ENCODE peak calls at places on chromosomes 13 and 19, in five cellular contexts. One of them, this sample, is unnamed.

GRCh38 chr19:38417544-38418506 is 8.2 kb downstream of the RASGRP4 start:
- DNase-seq in stimulated activated CD4-positive, alpha-beta T cell treated with anti-CD3 and anti-CD28 coated beads, Interleukin-12 subunit alpha, Interleukin-12 subunit beta, amount 100 ng/mL, for 48 hours: peak
- DNase-seq in psoas muscle: peak
- DNase-seq in astrocyte of the spinal cord: no peak
- DNase-seq in foreskin keratinocyte: no peak
- DNase-seq in this sample: peak

GRCh38 chr13:107462501-107462900 is 752.8 kb downstream of the LIG4 start:
- DNase-seq in stimulated activated CD4-positive, alpha-beta T cell treated with anti-CD3 and anti-CD28 coated beads, Interleukin-12 subunit alpha, Interleukin-12 subunit beta, amount 100 ng/mL, for 48 hours: no peak
- DNase-seq in psoas muscle: no peak
- DNase-seq in astrocyte of the spinal cord: no peak
- DNase-seq in foreskin keratinocyte: no peak
- DNase-seq in this sample: no peak

GRCh38 chr13:43444085-43444484 is 342.7 kb downstream of the ENOX1 start:
- DNase-seq in stimulated activated CD4-positive, alpha-beta T cell treated with anti-CD3 and anti-CD28 coated beads, Interleukin-12 subunit alpha, Interleukin-12 subunit beta, amount 100 ng/mL, for 48 hours: no peak
- DNase-seq in psoas muscle: no peak
- DNase-seq in astrocyte of the spinal cord: no peak
- DNase-seq in foreskin keratinocyte: no peak
- DNase-seq in this sample: no peak

GRCh38 chr19:38375748-38376147 is 1.4 kb downstream of the PSMD8 start:
- DNase-seq in stimulated activated CD4-positive, alpha-beta T cell treated with anti-CD3 and anti-CD28 coated beads, Interleukin-12 subunit alpha, Interleukin-12 subunit beta, amount 100 ng/mL, for 48 hours: no peak
- DNase-seq in psoas muscle: peak
- DNase-seq in astrocyte of the spinal cord: no peak
- DNase-seq in foreskin keratinocyte: no peak
- DNase-seq in this sample: no peak

GRCh38 chr19:50324331-50324730 is 4.8 kb downstream of the KCNC3 start:
- DNase-seq in stimulated activated CD4-positive, alpha-beta T cell treated with anti-CD3 and anti-CD28 coated beads, Interleukin-12 subunit alpha, Interleukin-12 subunit beta, amount 100 ng/mL, for 48 hours: no peak
- DNase-seq in psoas muscle: peak
- DNase-seq in astrocyte of the spinal cord: no peak
- DNase-seq in foreskin keratinocyte: no peak
- DNase-seq in this sample: no peak

GRCh38 chr13:103883698-103884097 is 817.5 kb upstream of the SLC10A2 start:
- DNase-seq in stimulated activated CD4-positive, alpha-beta T cell treated with anti-CD3 and anti-CD28 coated beads, Interleukin-12 subunit alpha, Interleukin-12 subunit beta, amount 100 ng/mL, for 48 hours: no peak
- DNase-seq in psoas muscle: no peak
- DNase-seq in astrocyte of the spinal cord: no peak
- DNase-seq in foreskin keratinocyte: peak
- DNase-seq in this sample: no peak

GRCh38 chr19:55152017-55152416 is 3.0 kb upstream of the TNNT1 start:
- DNase-seq in stimulated activated CD4-positive, alpha-beta T cell treated with anti-CD3 and anti-CD28 coated beads, Interleukin-12 subunit alpha, Interleukin-12 subunit beta, amount 100 ng/mL, for 48 hours: no peak
- DNase-seq in psoas muscle: no peak
- DNase-seq in astrocyte of the spinal cord: no peak
- DNase-seq in foreskin keratinocyte: no peak
- DNase-seq in this sample: no peak

GRCh38 chr13:25300861-25301346 is 521 bp upstream of the NUP58 start:
- DNase-seq in stimulated activated CD4-positive, alpha-beta T cell treated with anti-CD3 and anti-CD28 coated beads, Interleukin-12 subunit alpha, Interleukin-12 subunit beta, amount 100 ng/mL, for 48 hours: no peak
- DNase-seq in psoas muscle: peak
- DNase-seq in astrocyte of the spinal cord: no peak
- DNase-seq in foreskin keratinocyte: no peak
- DNase-seq in this sample: peak

GRCh38 chr13:77521595-77522367 is 13.7 kb upstream of the SCEL start:
- DNase-seq in stimulated activated CD4-positive, alpha-beta T cell treated with anti-CD3 and anti-CD28 coated beads, Interleukin-12 subunit alpha, Interleukin-12 subunit beta, amount 100 ng/mL, for 48 hours: no peak
- DNase-seq in psoas muscle: no peak
- DNase-seq in astrocyte of the spinal cord: peak
- DNase-seq in foreskin keratinocyte: peak
- DNase-seq in this sample: no peak

GRCh38 chr19:42129399-42130253 is 2.6 kb downstream of the POU2F2 start:
- DNase-seq in stimulated activated CD4-positive, alpha-beta T cell treated with anti-CD3 and anti-CD28 coated beads, Interleukin-12 subunit alpha, Interleukin-12 subunit beta, amount 100 ng/mL, for 48 hours: no peak
- DNase-seq in psoas muscle: peak
- DNase-seq in astrocyte of the spinal cord: no peak
- DNase-seq in foreskin keratinocyte: peak
- DNase-seq in this sample: peak

GRCh38 chr19:53537126-53537522 is 821 bp upstream of the ZNF331 start:
- DNase-seq in stimulated activated CD4-positive, alpha-beta T cell treated with anti-CD3 and anti-CD28 coated beads, Interleukin-12 subunit alpha, Interleukin-12 subunit beta, amount 100 ng/mL, for 48 hours: no peak
- DNase-seq in psoas muscle: no peak
- DNase-seq in astrocyte of the spinal cord: no peak
- DNase-seq in foreskin keratinocyte: no peak
- DNase-seq in this sample: no peak

GRCh38 chr13:23828866-23829265 is 60.3 kb downstream of the MIPEP start:
- DNase-seq in stimulated activated CD4-positive, alpha-beta T cell treated with anti-CD3 and anti-CD28 coated beads, Interleukin-12 subunit alpha, Interleukin-12 subunit beta, amount 100 ng/mL, for 48 hours: no peak
- DNase-seq in psoas muscle: no peak
- DNase-seq in astrocyte of the spinal cord: peak
- DNase-seq in foreskin keratinocyte: no peak
- DNase-seq in this sample: no peak

GRCh38 chr19:9941236-9941635 is 4.9 kb upstream of the OLFM2 start:
- DNase-seq in stimulated activated CD4-positive, alpha-beta T cell treated with anti-CD3 and anti-CD28 coated beads, Interleukin-12 subunit alpha, Interleukin-12 subunit beta, amount 100 ng/mL, for 48 hours: no peak
- DNase-seq in psoas muscle: no peak
- DNase-seq in astrocyte of the spinal cord: no peak
- DNase-seq in foreskin keratinocyte: no peak
- DNase-seq in this sample: no peak

GRCh38 chr13:110042253-110042652 is 255.9 kb upstream of the IRS2 start:
- DNase-seq in stimulated activated CD4-positive, alpha-beta T cell treated with anti-CD3 and anti-CD28 coated beads, Interleukin-12 subunit alpha, Interleukin-12 subunit beta, amount 100 ng/mL, for 48 hours: no peak
- DNase-seq in psoas muscle: no peak
- DNase-seq in astrocyte of the spinal cord: no peak
- DNase-seq in foreskin keratinocyte: no peak
- DNase-seq in this sample: no peak

GRCh38 chr13:41383400-41383799 is 72.3 kb downstream of the NAA16 start:
- DNase-seq in stimulated activated CD4-positive, alpha-beta T cell treated with anti-CD3 and anti-CD28 coated beads, Interleukin-12 subunit alpha, Interleukin-12 subunit beta, amount 100 ng/mL, for 48 hours: no peak
- DNase-seq in psoas muscle: no peak
- DNase-seq in astrocyte of the spinal cord: no peak
- DNase-seq in foreskin keratinocyte: no peak
- DNase-seq in this sample: no peak

GRCh38 chr13:60303166-60303565 is 93.9 kb upstream of the TDRD3 start:
- DNase-seq in stimulated activated CD4-positive, alpha-beta T cell treated with anti-CD3 and anti-CD28 coated beads, Interleukin-12 subunit alpha, Interleukin-12 subunit beta, amount 100 ng/mL, for 48 hours: no peak
- DNase-seq in psoas muscle: no peak
- DNase-seq in astrocyte of the spinal cord: no peak
- DNase-seq in foreskin keratinocyte: no peak
- DNase-seq in this sample: no peak

GRCh38 chr19:15298847-15299567 is 33.3 kb downstream of the BRD4 start:
- DNase-seq in stimulated activated CD4-positive, alpha-beta T cell treated with anti-CD3 and anti-CD28 coated beads, Interleukin-12 subunit alpha, Interleukin-12 subunit beta, amount 100 ng/mL, for 48 hours: no peak
- DNase-seq in psoas muscle: no peak
- DNase-seq in astrocyte of the spinal cord: no peak
- DNase-seq in foreskin keratinocyte: no peak
- DNase-seq in this sample: no peak

GRCh38 chr13:43077906-43078305 is 54.5 kb downstream of the DNAJC15 start:
- DNase-seq in stimulated activated CD4-positive, alpha-beta T cell treated with anti-CD3 and anti-CD28 coated beads, Interleukin-12 subunit alpha, Interleukin-12 subunit beta, amount 100 ng/mL, for 48 hours: no peak
- DNase-seq in psoas muscle: no peak
- DNase-seq in astrocyte of the spinal cord: no peak
- DNase-seq in foreskin keratinocyte: no peak
- DNase-seq in this sample: no peak

GRCh38 chr13:43880930-43881329 is 1.2 kb downstream of the LACC1 start:
- DNase-seq in stimulated activated CD4-positive, alpha-beta T cell treated with anti-CD3 and anti-CD28 coated beads, Interleukin-12 subunit alpha, Interleukin-12 subunit beta, amount 100 ng/mL, for 48 hours: no peak
- DNase-seq in psoas muscle: no peak
- DNase-seq in astrocyte of the spinal cord: no peak
- DNase-seq in foreskin keratinocyte: no peak
- DNase-seq in this sample: no peak

GRCh38 chr19:18477974-18478373 is 40.0 kb upstream of the ISYNA1 start:
- DNase-seq in stimulated activated CD4-positive, alpha-beta T cell treated with anti-CD3 and anti-CD28 coated beads, Interleukin-12 subunit alpha, Interleukin-12 subunit beta, amount 100 ng/mL, for 48 hours: no peak
- DNase-seq in psoas muscle: no peak
- DNase-seq in astrocyte of the spinal cord: no peak
- DNase-seq in foreskin keratinocyte: no peak
- DNase-seq in this sample: no peak

GRCh38 chr13:42174344-42175162 is 97.4 kb upstream of the AKAP11 start:
- DNase-seq in stimulated activated CD4-positive, alpha-beta T cell treated with anti-CD3 and anti-CD28 coated beads, Interleukin-12 subunit alpha, Interleukin-12 subunit beta, amount 100 ng/mL, for 48 hours: no peak
- DNase-seq in psoas muscle: no peak
- DNase-seq in astrocyte of the spinal cord: no peak
- DNase-seq in foreskin keratinocyte: no peak
- DNase-seq in this sample: no peak

GRCh38 chr13:95217920-95218830 is 83.1 kb downstream of the ABCC4 start:
- DNase-seq in stimulated activated CD4-positive, alpha-beta T cell treated with anti-CD3 and anti-CD28 coated beads, Interleukin-12 subunit alpha, Interleukin-12 subunit beta, amount 100 ng/mL, for 48 hours: no peak
- DNase-seq in psoas muscle: no peak
- DNase-seq in astrocyte of the spinal cord: no peak
- DNase-seq in foreskin keratinocyte: no peak
- DNase-seq in this sample: no peak

GRCh38 chr19:6459356-6460098 is at the start of gene SLC25A23:
- DNase-seq in stimulated activated CD4-positive, alpha-beta T cell treated with anti-CD3 and anti-CD28 coated beads, Interleukin-12 subunit alpha, Interleukin-12 subunit beta, amount 100 ng/mL, for 48 hours: peak
- DNase-seq in psoas muscle: peak
- DNase-seq in astrocyte of the spinal cord: peak
- DNase-seq in foreskin keratinocyte: no peak
- DNase-seq in this sample: peak

GRCh38 chr13:20359335-20359734 is 127.2 kb upstream of the GJB6 start:
- DNase-seq in stimulated activated CD4-positive, alpha-beta T cell treated with anti-CD3 and anti-CD28 coated beads, Interleukin-12 subunit alpha, Interleukin-12 subunit beta, amount 100 ng/mL, for 48 hours: no peak
- DNase-seq in psoas muscle: no peak
- DNase-seq in astrocyte of the spinal cord: peak
- DNase-seq in foreskin keratinocyte: peak
- DNase-seq in this sample: no peak

GRCh38 chr13:65378943-65379519 is 1851.1 kb downstream of the PCDH9 start:
- DNase-seq in stimulated activated CD4-positive, alpha-beta T cell treated with anti-CD3 and anti-CD28 coated beads, Interleukin-12 subunit alpha, Interleukin-12 subunit beta, amount 100 ng/mL, for 48 hours: no peak
- DNase-seq in psoas muscle: no peak
- DNase-seq in astrocyte of the spinal cord: peak
- DNase-seq in foreskin keratinocyte: no peak
- DNase-seq in this sample: no peak

GRCh38 chr13:110105136-110105535 is 201.8 kb downstream of the COL4A1 start:
- DNase-seq in stimulated activated CD4-positive, alpha-beta T cell treated with anti-CD3 and anti-CD28 coated beads, Interleukin-12 subunit alpha, Interleukin-12 subunit beta, amount 100 ng/mL, for 48 hours: no peak
- DNase-seq in psoas muscle: no peak
- DNase-seq in astrocyte of the spinal cord: no peak
- DNase-seq in foreskin keratinocyte: no peak
- DNase-seq in this sample: no peak

GRCh38 chr13:31008400-31009115 is 76.1 kb downstream of the TEX26 start:
- DNase-seq in stimulated activated CD4-positive, alpha-beta T cell treated with anti-CD3 and anti-CD28 coated beads, Interleukin-12 subunit alpha, Interleukin-12 subunit beta, amount 100 ng/mL, for 48 hours: no peak
- DNase-seq in psoas muscle: no peak
- DNase-seq in astrocyte of the spinal cord: peak
- DNase-seq in foreskin keratinocyte: no peak
- DNase-seq in this sample: no peak

GRCh38 chr13:107846642-107847041 is 368.7 kb downstream of the LIG4 start:
- DNase-seq in stimulated activated CD4-positive, alpha-beta T cell treated with anti-CD3 and anti-CD28 coated beads, Interleukin-12 subunit alpha, Interleukin-12 subunit beta, amount 100 ng/mL, for 48 hours: no peak
- DNase-seq in psoas muscle: no peak
- DNase-seq in astrocyte of the spinal cord: no peak
- DNase-seq in foreskin keratinocyte: no peak
- DNase-seq in this sample: no peak

GRCh38 chr13:50485979-50486935 is 357.2 kb downstream of the DLEU7 start:
- DNase-seq in stimulated activated CD4-positive, alpha-beta T cell treated with anti-CD3 and anti-CD28 coated beads, Interleukin-12 subunit alpha, Interleukin-12 subunit beta, amount 100 ng/mL, for 48 hours: no peak
- DNase-seq in psoas muscle: no peak
- DNase-seq in astrocyte of the spinal cord: peak
- DNase-seq in foreskin keratinocyte: no peak
- DNase-seq in this sample: no peak

GRCh38 chr19:6030214-6030507 is 52.2 kb upstream of the RANBP3 start:
- DNase-seq in stimulated activated CD4-positive, alpha-beta T cell treated with anti-CD3 and anti-CD28 coated beads, Interleukin-12 subunit alpha, Interleukin-12 subunit beta, amount 100 ng/mL, for 48 hours: no peak
- DNase-seq in psoas muscle: no peak
- DNase-seq in astrocyte of the spinal cord: peak
- DNase-seq in foreskin keratinocyte: peak
- DNase-seq in this sample: no peak

GRCh38 chr19:51407631-51408131 is 9.8 kb downstream of the SIGLEC10 start:
- DNase-seq in stimulated activated CD4-positive, alpha-beta T cell treated with anti-CD3 and anti-CD28 coated beads, Interleukin-12 subunit alpha, Interleukin-12 subunit beta, amount 100 ng/mL, for 48 hours: no peak
- DNase-seq in psoas muscle: no peak
- DNase-seq in astrocyte of the spinal cord: no peak
- DNase-seq in foreskin keratinocyte: no peak
- DNase-seq in this sample: no peak

This sample was measured in activated B cell treated with CpG ODN at 0.5 μM for 24 hours.